ENCODE peak calls at places on chromosomes 13 and 19, in ten cellular contexts. T, Y, L, Q, E, V, N, F, H and O are unnamed samples.

GRCh38 chr13:26011996-26012688 is 39.7 kb downstream of the SHISA2 start:
- DNase-seq in F (no peak), V (peak), L (peak), E (no peak), Q (no peak), Y (no peak), T (no peak), N (no peak), H (no peak), O (no peak)

GRCh38 chr13:35978607-35979316 is 152.4 kb downstream of the DCLK1 start:
- DNase-seq in N (peak), F (peak), T (peak), L (peak), E (peak), Q (no peak), Y (peak), H (peak), V (no peak), O (no peak)

GRCh38 chr19:47381653-47382279 is 32.7 kb downstream of the DHX34 start:
- DNase-seq in E (no peak), L (no peak), N (no peak), H (no peak), Y (no peak), F (no peak), T (no peak), Q (peak), V (no peak), O (no peak)

GRCh38 chr19:33621811-33622504 is at the start of gene CHST8:
- DNase-seq in N (peak), L (peak), Q (no peak), H (no peak), V (no peak), Y (peak), T (peak), E (no peak), F (no peak), O (peak)

GRCh38 chr19:40337594-40337993 is 10.6 kb downstream of the C19orf47 start:
- DNase-seq in E (no peak), F (no peak), V (no peak), T (no peak), Q (no peak), L (no peak), Y (no peak), H (no peak), N (no peak), O (no peak)

GRCh38 chr13:113607477-113608245 is 23.1 kb downstream of the TFDP1 start:
- DNase-seq in Y (no peak), Q (peak), F (no peak), E (no peak), H (no peak), V (no peak), T (no peak), L (no peak), N (no peak), O (peak)

GRCh38 chr13:44786724-44787123 is 202.5 kb downstream of the NUFIP1 start:
- DNase-seq in V (no peak), Q (no peak), Y (no peak), L (no peak), E (no peak), H (no peak), T (no peak), F (no peak), N (no peak), O (no peak)

GRCh38 chr13:32676242-32676641 is 90.0 kb downstream of the PDS5B start:
- DNase-seq in V (no peak), N (no peak), T (no peak), F (no peak), Q (no peak), L (no peak), E (no peak), H (no peak), Y (no peak), O (no peak)

GRCh38 chr19:33192010-33192409 is 2.1 kb upstream of the LRP3 start:
- DNase-seq in N (no peak), Y (no peak), T (no peak), F (no peak), Q (peak), H (no peak), E (no peak), L (no peak), V (no peak), O (peak)